ENCODE peak calls at places on chromosomes 5 and 9, in four cellular contexts. B, M, S and O are unnamed samples.

GRCh38 chr9:129126789-129127618 is 15.8 kb downstream of the PTPA start:
- DNase-seq in M (peak; percentile 56), S (peak; percentile 43), B (no peak), O (no peak)

GRCh38 chr9:89468271-89468960 is 29.5 kb downstream of the SEMA4D start:
- DNase-seq in M (no peak), S (no peak), B (no peak), O (no peak)

GRCh38 chr5:93078082-93079038 is 502.7 kb downstream of the NR2F1-AS1 start:
- DNase-seq in S (no peak), M (peak; percentile 29), B (no peak), O (peak; percentile 98)

GRCh38 chr9:126558051-126558665 is 55.6 kb upstream of the LMX1B start:
- DNase-seq in S (peak; percentile 85), M (peak; percentile 83), B (peak; percentile 74), O (peak; percentile 44)

GRCh38 chr5:89900346-89900745 is 509.2 kb downstream of the CETN3 start:
- DNase-seq in B (no peak), M (no peak), S (no peak), O (no peak)

GRCh38 chr5:168877132-168877895 is 298.1 kb upstream of the PANK3 start:
- DNase-seq in S (no peak), M (no peak), B (peak; percentile 9), O (peak; percentile 18)

GRCh38 chr5:133457439-133457838 is 154.9 kb downstream of the FSTL4 start:
- DNase-seq in M (no peak), B (no peak), S (no peak), O (no peak)

GRCh38 chr9:14888857-14889256 is 21.4 kb downstream of the FREM1 start:
- DNase-seq in S (no peak), B (no peak), M (no peak), O (no peak)

GRCh38 chr9:95912773-95913172 is 37.3 kb downstream of the ERCC6L2 start:
- DNase-seq in M (no peak), B (no peak), S (no peak), O (no peak)

GRCh38 chr5:94459915-94460314 is 158.5 kb downstream of the KIAA0825 start:
- DNase-seq in M (no peak), B (no peak), S (no peak), O (no peak)

GRCh38 chr5:177610131-177610769 is 10.3 kb downstream of the B4GALT7 start:
- DNase-seq in M (no peak), S (no peak), B (no peak), O (no peak)

GRCh38 chr9:76512826-76513225 is 53.8 kb downstream of the GCNT1 start:
- DNase-seq in S (no peak), B (no peak), M (no peak), O (no peak)

GRCh38 chr9:108761530-108762347 is 94.0 kb downstream of the ACTL7B start:
- DNase-seq in B (peak; percentile 76), M (peak; percentile 69), S (peak; percentile 65), O (peak; percentile 47)

GRCh38 chr5:153901449-153901848 is 137.3 kb downstream of the FAM114A2 start:
- DNase-seq in M (no peak), B (no peak), S (no peak), O (no peak)

GRCh38 chr9:36147441-36148175 is 11.1 kb downstream of the GLIPR2 start:
- DNase-seq in M (no peak), S (no peak), B (no peak), O (no peak)

GRCh38 chr5:89421035-89421434 is 538.1 kb upstream of the MEF2C start:
- DNase-seq in B (no peak), M (no peak), S (no peak), O (no peak)

GRCh38 chr9:37100317-37100716 is 20.1 kb upstream of the ZCCHC7 start:
- DNase-seq in B (no peak), S (no peak), M (no peak), O (no peak)

GRCh38 chr9:135116892-135117680 is 29.6 kb downstream of the OLFM1 start:
- DNase-seq in M (peak; percentile 63), B (no peak), S (no peak), O (no peak)

GRCh38 chr9:8384126-8384525 is 584.5 kb upstream of the DMAC1 start:
- DNase-seq in B (no peak), M (no peak), S (no peak), O (no peak)

GRCh38 chr5:74633710-74634109 is 6.8 kb downstream of the ENC1 start:
- DNase-seq in B (no peak), M (no peak), S (no peak), O (no peak)

GRCh38 chr5:137438932-137439331 is 60.2 kb downstream of the SPOCK1 start:
- DNase-seq in M (no peak), B (no peak), S (no peak), O (no peak)

GRCh38 chr5:127785098-127785927 is 82.1 kb downstream of the CCDC192 start:
- DNase-seq in M (no peak), B (no peak), S (no peak), O (no peak)

GRCh38 chr9:85431396-85432102 is 310.2 kb downstream of the AGTPBP1 start:
- DNase-seq in S (no peak), M (no peak), B (no peak), O (no peak)

GRCh38 chr9:131969469-131969989 is 110.1 kb downstream of the MED27 start:
- DNase-seq in M (peak; percentile 76), S (no peak), B (no peak), O (no peak)

GRCh38 chr9:80437825-80438224 is 866.1 kb downstream of the TLE4 start:
- DNase-seq in B (no peak), M (no peak), S (no peak), O (no peak)

GRCh38 chr5:112581811-112582320 is 155.8 kb upstream of the APC start:
- DNase-seq in B (no peak), S (no peak), M (no peak), O (no peak)

GRCh38 chr9:125536184-125537152 is 170.5 kb downstream of the MAPKAP1 start:
- DNase-seq in M (no peak), S (no peak), B (no peak), O (no peak)

GRCh38 chr5:90477073-90477472 is 2.4 kb downstream of the POLR3G start:
- DNase-seq in B (no peak), S (peak; percentile 42), M (no peak), O (no peak)

GRCh38 chr9:130328349-130328801 is 62.8 kb downstream of the HMCN2 start:
- DNase-seq in S (no peak), M (no peak), B (no peak), O (no peak)

GRCh38 chr5:177427919-177428573 is 1.6 kb downstream of the GRK6 start:
- DNase-seq in B (peak; percentile 82), M (no peak), S (no peak), O (no peak)

GRCh38 chr5:112957970-112958773 is 18.4 kb upstream of the DCP2 start:
- DNase-seq in S (no peak), M (no peak), B (peak; percentile 37), O (peak; percentile 65)

GRCh38 chr5:130436430-130436829 is 532.2 kb downstream of the CHSY3 start:
- DNase-seq in M (no peak), B (no peak), S (no peak), O (no peak)

GRCh38 chr5:180339583-180340183 is 13.5 kb downstream of the GFPT2 start:
- DNase-seq in B (no peak), S (no peak), M (no peak), O (no peak)

GRCh38 chr5:142600611-142601360 is 85.1 kb downstream of the FGF1 start:
- DNase-seq in B (no peak), S (no peak), M (no peak), O (peak; percentile 10)

GRCh38 chr5:142600092-142600491 is 85.8 kb downstream of the FGF1 start:
- DNase-seq in B (no peak), S (no peak), M (no peak), O (no peak)

GRCh38 chr5:142598338-142598700 is 87.6 kb downstream of the FGF1 start:
- DNase-seq in B (no peak), M (no peak), S (no peak), O (no peak)

GRCh38 chr5:142597025-142597424 is 88.9 kb downstream of the FGF1 start:
- DNase-seq in M (no peak), B (no peak), S (no peak), O (no peak)

GRCh38 chr5:142597546-142598337 is 88.1 kb downstream of the FGF1 start:
- DNase-seq in S (peak; percentile 35), B (peak; percentile 36), M (no peak), O (peak; percentile 32)
- TF ChIP-seq FOXJ3 in S (no peak), B (no peak), M (no peak), O (no peak)

GRCh38 chr5:34008721-34009120 is 871 bp upstream of the AMACR start:
- DNase-seq in B (no peak), M (no peak), S (no peak), O (no peak)
- TF ChIP-seq FOXJ3 in B (no peak), M (no peak), S (no peak), O (no peak)

DNA sequence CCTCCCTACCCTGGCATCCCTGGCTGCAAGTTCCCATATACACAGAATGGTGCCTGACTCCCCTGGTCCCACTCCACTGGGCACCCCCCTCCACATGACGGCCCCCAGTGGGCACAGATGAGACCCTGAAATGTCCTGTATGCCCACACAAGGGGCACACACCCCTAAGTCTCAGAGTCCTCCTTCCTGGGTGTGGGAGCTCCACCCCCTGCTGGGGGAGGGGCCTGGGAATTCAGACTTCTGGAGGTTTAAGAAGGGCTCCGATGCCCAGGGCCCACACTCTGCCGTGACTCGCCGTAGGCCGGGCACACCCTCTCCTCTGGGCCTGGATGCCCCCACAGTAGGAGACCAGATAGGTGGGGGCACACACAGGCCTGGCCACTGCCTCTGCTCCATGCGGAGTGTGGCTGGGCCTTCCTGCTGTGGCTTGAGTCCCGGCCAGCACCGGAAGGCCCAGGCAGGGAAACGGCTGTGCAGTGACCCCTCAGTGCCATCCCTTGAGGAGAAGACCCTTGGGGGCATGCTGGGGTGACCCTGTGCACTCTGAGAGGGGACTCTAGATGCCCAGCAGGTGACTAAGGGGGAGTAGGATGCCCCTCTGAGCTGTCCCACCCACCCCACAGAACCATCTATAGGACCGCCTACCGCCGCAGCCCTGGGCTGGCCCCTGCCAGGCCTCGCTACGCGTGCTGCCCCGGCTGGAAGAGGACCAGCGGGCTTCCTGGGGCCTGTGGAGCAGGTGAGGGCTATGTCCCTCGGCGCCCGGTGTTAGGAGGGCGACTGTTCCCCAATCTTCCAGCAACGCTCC is 6.5 kb downstream of the EGFL7 start:
- DNase-seq in B (peak; percentile 41), S (no peak), M (no peak), O (no peak)
- TF ChIP-seq FOXJ3 in B (no peak), S (no peak), M (no peak), O (no peak)

GRCh38 chr5:82363524-82363923 is 85.4 kb upstream of the RPS23 start:
- DNase-seq in S (no peak), M (no peak), B (no peak), O (no peak)

GRCh38 chr5:82365026-82365425 is 86.9 kb upstream of the RPS23 start:
- DNase-seq in M (no peak), S (no peak), B (no peak), O (no peak)

GRCh38 chr5:82367930-82368329 is 89.8 kb upstream of the RPS23 start:
- DNase-seq in B (no peak), S (no peak), M (no peak), O (no peak)

GRCh38 chr5:82364497-82364896 is 86.3 kb upstream of the RPS23 start:
- DNase-seq in M (peak; percentile 33), S (no peak), B (peak; percentile 33), O (no peak)

DNA sequence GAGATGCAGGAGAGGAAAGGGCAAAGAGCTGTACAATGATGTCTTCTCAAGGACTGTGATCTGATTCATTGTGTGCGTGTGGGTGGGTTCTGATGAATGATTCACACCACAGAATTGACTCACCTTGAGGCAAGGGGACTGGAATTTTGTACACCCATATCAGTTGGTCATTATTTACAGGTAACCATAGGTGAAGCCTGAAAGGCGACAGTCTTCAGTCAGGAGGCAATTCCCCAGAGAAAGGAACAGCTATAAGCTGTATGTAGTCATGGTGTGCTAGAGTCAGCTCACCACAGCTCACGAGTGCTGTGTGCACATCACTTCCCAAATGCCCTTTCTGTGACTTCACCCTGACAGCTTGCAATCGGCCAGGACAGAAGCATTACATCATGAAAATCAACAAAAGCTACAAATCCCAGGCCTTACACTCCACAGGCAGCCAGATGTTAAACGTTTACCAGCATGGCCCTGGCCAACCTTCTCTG is 87.6 kb upstream of the RPS23 start:
- DNase-seq in S (no peak), M (no peak), B (no peak), O (peak; percentile 87)
- TF ChIP-seq FOXJ3 in S (no peak), M (no peak), B (no peak), O (no peak)